ENCODE peak calls at places on chromosomes 11 and 22, in five cellular contexts. I is fibroblast of the aortic adventitia, C is endothelial cell, B is transverse colon, A is SJCRH30. G is an unnamed sample.

GRCh38 chr11:96137357-96137756 is 205.6 kb downstream of the MAML2 start:
- DNase-seq in B (no peak), I (peak), A (no peak), C (no peak), G (no peak)

GRCh38 chr11:4183410-4184057 is 88.9 kb downstream of the RRM1 start:
- DNase-seq in B (no peak), C (no peak), A (no peak), I (no peak), G (no peak)

GRCh38 chr11:59503276-59503675 is at the start of gene OR4D11:
- DNase-seq in B (no peak), C (no peak), A (no peak), I (no peak), G (no peak)

GRCh38 chr11:118343981-118344521 is at the start of gene CD3G:
- DNase-seq in A (no peak), C (no peak), I (no peak), B (peak), G (no peak)

GRCh38 chr11:67300756-67301312 is 2.5 kb upstream of the SSH3 start:
- DNase-seq in B (peak), A (no peak), I (no peak), C (no peak), G (no peak)

GRCh38 chr22:17095538-17095937 is 10.7 kb downstream of the IL17RA start:
- DNase-seq in I (peak), A (no peak), C (peak), B (no peak), G (no peak)

GRCh38 chr22:46021577-46021976 is 44.6 kb upstream of the WNT7B start:
- DNase-seq in A (no peak), C (no peak), B (peak), I (no peak), G (no peak)

GRCh38 chr22:37300551-37301017 is 18.3 kb downstream of the CYTH4 start:
- DNase-seq in A (no peak), B (no peak), C (no peak), I (no peak), G (no peak)

GRCh38 chr11:80929406-80929805 is 1488.6 kb upstream of the TENM4 start:
- DNase-seq in I (no peak), C (no peak), B (no peak), A (no peak), G (no peak)

GRCh38 chr11:119249671-119250010 is 43.5 kb downstream of the CBL start:
- DNase-seq in A (no peak), B (no peak), C (no peak), I (no peak), G (no peak)

GRCh38 chr11:115760921-115761320 is 256.7 kb upstream of the CADM1 start:
- DNase-seq in A (no peak), B (no peak), I (no peak), C (no peak), G (no peak)

GRCh38 chr11:65353900-65354264 is 669 bp upstream of the TIGD3 start:
- DNase-seq in I (no peak), C (no peak), B (no peak), A (no peak), G (no peak)

GRCh38 chr11:30282289-30282631 is 40.6 kb upstream of the ARL14EP start:
- DNase-seq in I (no peak), A (no peak), C (peak), B (peak), G (no peak)

GRCh38 chr22:35140879-35141745 is 75.2 kb downstream of the ISX start:
- DNase-seq in A (no peak), C (peak), I (no peak), B (peak), G (no peak)

GRCh38 chr11:14270690-14271542 is 88.1 kb downstream of the RRAS2 start:
- DNase-seq in C (no peak), B (no peak), I (no peak), A (no peak), G (no peak)

GRCh38 chr22:50530280-50530856 is 556 bp upstream of the TYMP start:
- DNase-seq in I (peak), C (no peak), B (peak), A (no peak), G (peak)

GRCh38 chr11:64148200-64148916 is 17.6 kb downstream of the MACROD1 start:
- DNase-seq in B (peak), I (peak), C (peak), A (peak), G (peak)

GRCh38 chr22:36756031-36756430 is 19.9 kb downstream of the IFT27 start:
- DNase-seq in I (no peak), A (no peak), B (no peak), C (no peak), G (no peak)

GRCh38 chr11:62054484-62055121 is 69.2 kb upstream of the INCENP start:
- DNase-seq in C (no peak), B (peak), I (peak), A (peak), G (peak)

GRCh38 chr11:77299528-77299993 is 1.9 kb downstream of the GDPD4 start:
- DNase-seq in C (no peak), B (peak), I (no peak), A (no peak), G (no peak)

GRCh38 chr11:121576531-121576930 is 123.8 kb upstream of the SORL1-AS1 start:
- DNase-seq in C (no peak), A (no peak), I (no peak), B (no peak), G (no peak)

GRCh38 chr11:88179966-88180629 is 4.9 kb upstream of the RAB38 start:
- DNase-seq in A (no peak), C (no peak), B (no peak), I (peak), G (peak)

GRCh38 chr11:119179983-119180382 is 5.3 kb upstream of the NHERF4 start:
- DNase-seq in I (no peak), C (no peak), A (no peak), B (no peak), G (no peak)

GRCh38 chr22:45318558-45319318 is 9.0 kb downstream of the FAM118A start:
- DNase-seq in I (peak), B (no peak), C (no peak), A (peak), G (no peak)

G was measured in adipocyte.